ENCODE peak calls at places on chromosomes 1 and 21, in ten cellular contexts. F is C1 segment of cervical spinal cord, X is progenitor cell of endocrine pancreas, V is Right ventricle myocardium inferior, C is NB4, N is OCI-LY7, Z is tibial artery, L is endothelial cell of umbilical vein, B is AG09309, Q is Ammon's horn. U is an unnamed sample.

GRCh38 chr1:10599194-10599861 is 124.6 kb downstream of the PEX14 start:
- DNase-seq in N (no peak), F (no peak), X (no peak), C (no peak), Z (no peak), B (peak; percentile 25), V (no peak), Q (no peak), L (no peak), U (no peak)

GRCh38 chr1:46288485-46289133 is 14.8 kb downstream of the LRRC41 start:
- DNase-seq in Z (no peak), F (no peak), B (no peak), X (no peak), Q (no peak), L (peak; percentile 24), C (no peak), N (no peak), V (no peak), U (no peak)

GRCh38 chr21:44884059-44884458 is 10.6 kb upstream of the PTTG1IP start:
- DNase-seq in N (no peak), F (no peak), Z (no peak), V (no peak), L (no peak), B (no peak), X (no peak), C (no peak), Q (no peak), U (no peak)

GRCh38 chr1:41626616-41627375 is 142.3 kb upstream of the EDN2 start:
- DNase-seq in C (no peak), X (no peak), V (no peak), Z (no peak), Q (no peak), F (no peak), L (no peak), B (no peak), N (no peak), U (no peak)

GRCh38 chr1:87956072-87956471 is 627.4 kb downstream of the LMO4 start:
- DNase-seq in C (no peak), Z (peak; percentile 86), B (peak; percentile 88), F (no peak), L (peak; percentile 4), Q (peak; percentile 18), V (no peak), X (no peak), N (no peak), U (no peak)

GRCh38 chr1:159800177-159800935 is 1.8 kb upstream of the FCRL6 start:
- DNase-seq in F (no peak), Q (no peak), X (no peak), L (no peak), V (no peak), C (peak; percentile 85), N (no peak), B (no peak), Z (no peak), U (no peak)

GRCh38 chr1:10834770-10835412 is 38.4 kb upstream of the CASZ1 start:
- DNase-seq in X (no peak), Z (no peak), Q (no peak), B (no peak), N (no peak), L (no peak), C (no peak), V (no peak), F (no peak), U (peak; percentile 88)

GRCh38 chr21:32189688-32190483 is 89.0 kb downstream of the MIS18A start:
- DNase-seq in V (no peak), Z (no peak), Q (peak; percentile 31), B (no peak), X (no peak), C (no peak), L (no peak), F (no peak), N (no peak), U (no peak)

GRCh38 chr1:85606414-85606800 is 25.8 kb downstream of the CCN1 start:
- DNase-seq in X (no peak), C (no peak), F (no peak), B (no peak), L (no peak), Z (no peak), N (no peak), Q (no peak), V (no peak), U (no peak)

GRCh38 chr1:116502915-116503314 is 67.9 kb downstream of the CD58 start:
- DNase-seq in F (no peak), X (no peak), N (no peak), L (no peak), V (no peak), Q (no peak), B (no peak), C (no peak), Z (no peak), U (no peak)